ENCODE peak calls at places on chromosomes 7 and 10, in six cellular contexts. One of them, this sample, is unnamed.
A peak's percentile ranks its signal among the peaks of the same experiment; 100 is the strongest.

GRCh38 chr7:37732253-37732652 is 48.7 kb downstream of the GPR141 start:
- DNase-seq in astrocyte: no peak
- DNase-seq in PC-9: no peak
- DNase-seq in AG09309: no peak
- DNase-seq in CD8-positive, alpha-beta T cell: no peak
- DNase-seq in psoas muscle: peak; percentile 56
- DNase-seq in this sample: peak; percentile 26

GRCh38 chr10:75407716-75408511 is 6.3 kb upstream of the ZNF503 start:
- DNase-seq in PC-9: peak; percentile 24
- DNase-seq in psoas muscle: peak; percentile 58
- DNase-seq in CD8-positive, alpha-beta T cell: no peak
- DNase-seq in astrocyte: no peak
- DNase-seq in AG09309: no peak
- DNase-seq in this sample: peak; percentile 16

GRCh38 chr10:121566755-121567154 is 31.5 kb downstream of the FGFR2 start:
- DNase-seq in AG09309: no peak
- DNase-seq in psoas muscle: no peak
- DNase-seq in CD8-positive, alpha-beta T cell: no peak
- DNase-seq in PC-9: no peak
- DNase-seq in astrocyte: no peak
- DNase-seq in this sample: no peak

GRCh38 chr7:75762350-75762917 is 9.6 kb downstream of the CCL26 start:
- DNase-seq in AG09309: peak; percentile 66
- DNase-seq in CD8-positive, alpha-beta T cell: no peak
- DNase-seq in PC-9: peak; percentile 55
- DNase-seq in astrocyte: peak; percentile 48
- DNase-seq in psoas muscle: no peak
- DNase-seq in this sample: no peak

GRCh38 chr7:88432321-88432720 is 125.6 kb upstream of the STEAP4 start:
- DNase-seq in astrocyte: no peak
- DNase-seq in AG09309: no peak
- DNase-seq in CD8-positive, alpha-beta T cell: no peak
- DNase-seq in psoas muscle: no peak
- DNase-seq in PC-9: no peak
- DNase-seq in this sample: no peak

GRCh38 chr10:50640238-50640637 is 16.5 kb upstream of the SGMS1 start:
- DNase-seq in psoas muscle: no peak
- DNase-seq in PC-9: no peak
- DNase-seq in CD8-positive, alpha-beta T cell: no peak
- DNase-seq in astrocyte: no peak
- DNase-seq in AG09309: no peak
- DNase-seq in this sample: no peak

GRCh38 chr10:58373446-58373834 is 11.8 kb upstream of the TFAM start:
- DNase-seq in astrocyte: peak; percentile 10
- DNase-seq in AG09309: no peak
- DNase-seq in psoas muscle: no peak
- DNase-seq in CD8-positive, alpha-beta T cell: no peak
- DNase-seq in PC-9: no peak
- DNase-seq in this sample: no peak

GRCh38 chr10:63929826-63930467 is 408.7 kb downstream of the REEP3 start:
- DNase-seq in PC-9: no peak
- DNase-seq in AG09309: no peak
- DNase-seq in astrocyte: no peak
- DNase-seq in psoas muscle: no peak
- DNase-seq in CD8-positive, alpha-beta T cell: no peak
- DNase-seq in this sample: no peak

GRCh38 chr7:134212576-134213546 is 85.7 kb downstream of the LRGUK start:
- DNase-seq in psoas muscle: no peak
- DNase-seq in AG09309: peak; percentile 1
- DNase-seq in astrocyte: no peak
- DNase-seq in PC-9: no peak
- DNase-seq in CD8-positive, alpha-beta T cell: no peak
- DNase-seq in this sample: no peak

GRCh38 chr10:86364551-86365345 is 1.8 kb downstream of the GRID1 start:
- DNase-seq in CD8-positive, alpha-beta T cell: no peak
- DNase-seq in astrocyte: no peak
- DNase-seq in AG09309: no peak
- DNase-seq in PC-9: no peak
- DNase-seq in psoas muscle: peak; percentile 48
- DNase-seq in this sample: no peak

GRCh38 chr7:100568936-100569844 is 4.5 kb downstream of the SAP25 start:
- DNase-seq in astrocyte: no peak
- DNase-seq in PC-9: no peak
- DNase-seq in CD8-positive, alpha-beta T cell: peak; percentile 73
- DNase-seq in psoas muscle: peak; percentile 67
- DNase-seq in AG09309: no peak
- DNase-seq in this sample: peak; percentile 68

GRCh38 chr10:114925675-114926204 is 12.3 kb upstream of the TRUB1 start:
- DNase-seq in astrocyte: peak; percentile 83
- DNase-seq in psoas muscle: no peak
- DNase-seq in AG09309: no peak
- DNase-seq in CD8-positive, alpha-beta T cell: no peak
- DNase-seq in PC-9: peak; percentile 36
- DNase-seq in this sample: peak; percentile 26

GRCh38 chr10:74640134-74640533 is 186.3 kb upstream of the KAT6B start:
- DNase-seq in CD8-positive, alpha-beta T cell: no peak
- DNase-seq in psoas muscle: no peak
- DNase-seq in astrocyte: peak; percentile 10
- DNase-seq in PC-9: no peak
- DNase-seq in AG09309: no peak
- DNase-seq in this sample: no peak

GRCh38 chr10:44260286-44260928 is 124.5 kb downstream of the CXCL12 start:
- DNase-seq in AG09309: no peak
- DNase-seq in astrocyte: no peak
- DNase-seq in psoas muscle: no peak
- DNase-seq in PC-9: peak; percentile 17
- DNase-seq in CD8-positive, alpha-beta T cell: no peak
- DNase-seq in this sample: peak; percentile 67

GRCh38 chr7:90298145-90299038 is 22.7 kb downstream of the FAM237B start:
- DNase-seq in AG09309: peak; percentile 44
- DNase-seq in CD8-positive, alpha-beta T cell: no peak
- DNase-seq in astrocyte: peak; percentile 63
- DNase-seq in psoas muscle: no peak
- DNase-seq in PC-9: no peak
- DNase-seq in this sample: no peak

GRCh38 chr7:48089415-48089975 is 430 bp downstream of the UPP1 start:
- DNase-seq in AG09309: no peak
- DNase-seq in PC-9: peak; percentile 68
- DNase-seq in CD8-positive, alpha-beta T cell: peak; percentile 80
- DNase-seq in astrocyte: no peak
- DNase-seq in psoas muscle: peak; percentile 72
- DNase-seq in this sample: no peak

GRCh38 chr7:30526163-30526562 is 21.5 kb upstream of the GGCT start:
- DNase-seq in astrocyte: no peak
- DNase-seq in psoas muscle: no peak
- DNase-seq in CD8-positive, alpha-beta T cell: no peak
- DNase-seq in PC-9: peak; percentile 25
- DNase-seq in AG09309: no peak
- DNase-seq in this sample: no peak

GRCh38 chr10:67224553-67224952 is 298.7 kb downstream of the LRRTM3 start:
- DNase-seq in astrocyte: no peak
- DNase-seq in CD8-positive, alpha-beta T cell: no peak
- DNase-seq in AG09309: no peak
- DNase-seq in psoas muscle: no peak
- DNase-seq in PC-9: no peak
- DNase-seq in this sample: no peak

GRCh38 chr10:28838908-28839307 is 161.6 kb downstream of the BAMBI start:
- DNase-seq in AG09309: no peak
- DNase-seq in astrocyte: peak; percentile 36
- DNase-seq in PC-9: no peak
- DNase-seq in CD8-positive, alpha-beta T cell: no peak
- DNase-seq in psoas muscle: no peak
- DNase-seq in this sample: no peak

GRCh38 chr10:30786131-30786530 is 156.6 kb upstream of the LYZL2 start:
- DNase-seq in CD8-positive, alpha-beta T cell: no peak
- DNase-seq in PC-9: no peak
- DNase-seq in astrocyte: no peak
- DNase-seq in psoas muscle: no peak
- DNase-seq in AG09309: no peak
- DNase-seq in this sample: no peak

GRCh38 chr7:129970816-129971215 is 18.1 kb upstream of the UBE2H start:
- DNase-seq in AG09309: no peak
- DNase-seq in astrocyte: no peak
- DNase-seq in psoas muscle: no peak
- DNase-seq in PC-9: peak; percentile 57
- DNase-seq in CD8-positive, alpha-beta T cell: no peak
- DNase-seq in this sample: no peak

GRCh38 chr7:85031475-85031874 is 155.4 kb downstream of the SEMA3D start:
- DNase-seq in PC-9: no peak
- DNase-seq in AG09309: no peak
- DNase-seq in astrocyte: no peak
- DNase-seq in CD8-positive, alpha-beta T cell: no peak
- DNase-seq in psoas muscle: no peak
- DNase-seq in this sample: no peak

GRCh38 chr7:45359781-45360180 is 202.2 kb downstream of the RAMP3 start:
- DNase-seq in astrocyte: no peak
- DNase-seq in AG09309: no peak
- DNase-seq in PC-9: no peak
- DNase-seq in psoas muscle: no peak
- DNase-seq in CD8-positive, alpha-beta T cell: no peak
- DNase-seq in this sample: no peak

GRCh38 chr7:128829391-128830166 is 627 bp upstream of the FLNC start:
- DNase-seq in PC-9: no peak
- DNase-seq in AG09309: no peak
- DNase-seq in psoas muscle: peak; percentile 86
- DNase-seq in CD8-positive, alpha-beta T cell: no peak
- DNase-seq in astrocyte: peak; percentile 73
- DNase-seq in this sample: no peak

GRCh38 chr7:68424643-68425297 is 1173.5 kb upstream of the AUTS2 start:
- DNase-seq in CD8-positive, alpha-beta T cell: no peak
- DNase-seq in PC-9: no peak
- DNase-seq in astrocyte: no peak
- DNase-seq in psoas muscle: no peak
- DNase-seq in AG09309: no peak
- DNase-seq in this sample: no peak

GRCh38 chr7:68429376-68430117 is 1168.7 kb upstream of the AUTS2 start:
- DNase-seq in astrocyte: no peak
- DNase-seq in PC-9: no peak
- DNase-seq in AG09309: no peak
- DNase-seq in psoas muscle: no peak
- DNase-seq in CD8-positive, alpha-beta T cell: no peak
- DNase-seq in this sample: no peak

GRCh38 chr7:68421712-68422111 is 1176.6 kb upstream of the AUTS2 start:
- DNase-seq in psoas muscle: no peak
- DNase-seq in AG09309: no peak
- DNase-seq in CD8-positive, alpha-beta T cell: no peak
- DNase-seq in PC-9: no peak
- DNase-seq in astrocyte: no peak
- DNase-seq in this sample: no peak

GRCh38 chr7:68420342-68420750 is 1177.9 kb upstream of the AUTS2 start:
- DNase-seq in astrocyte: no peak
- DNase-seq in PC-9: no peak
- DNase-seq in AG09309: no peak
- DNase-seq in CD8-positive, alpha-beta T cell: no peak
- DNase-seq in psoas muscle: no peak
- DNase-seq in this sample: no peak

GRCh38 chr7:68425377-68425776 is 1172.9 kb upstream of the AUTS2 start:
- DNase-seq in psoas muscle: no peak
- DNase-seq in PC-9: no peak
- DNase-seq in CD8-positive, alpha-beta T cell: no peak
- DNase-seq in astrocyte: no peak
- DNase-seq in AG09309: no peak
- DNase-seq in this sample: no peak
- TF ChIP-seq CTCF in psoas muscle: peak; percentile 4
- TF ChIP-seq CTCF in PC-9: peak; percentile 41
- TF ChIP-seq CTCF in CD8-positive, alpha-beta T cell: no peak
- TF ChIP-seq CTCF in astrocyte: no peak
- TF ChIP-seq CTCF in AG09309: peak; percentile 27
- TF ChIP-seq CTCF in this sample: no peak

GRCh38 chr10:110744767-110745166 is 100.6 kb downstream of the RBM20 start:
- DNase-seq in psoas muscle: no peak
- DNase-seq in AG09309: no peak
- DNase-seq in CD8-positive, alpha-beta T cell: no peak
- DNase-seq in PC-9: no peak
- DNase-seq in astrocyte: no peak
- DNase-seq in this sample: no peak

GRCh38 chr10:110747609-110748464 is 103.7 kb downstream of the RBM20 start:
- DNase-seq in AG09309: no peak
- DNase-seq in astrocyte: peak; percentile 57
- DNase-seq in CD8-positive, alpha-beta T cell: no peak
- DNase-seq in PC-9: no peak
- DNase-seq in psoas muscle: no peak
- DNase-seq in this sample: no peak

GRCh38 chr10:110746254-110746826 is 102.2 kb downstream of the RBM20 start:
- DNase-seq in CD8-positive, alpha-beta T cell: peak; percentile 68
- DNase-seq in PC-9: peak; percentile 68
- DNase-seq in astrocyte: peak; percentile 30
- DNase-seq in psoas muscle: peak; percentile 57
- DNase-seq in AG09309: peak; percentile 49
- DNase-seq in this sample: peak; percentile 31

GRCh38 chr10:110748970-110749369 is 104.8 kb downstream of the RBM20 start:
- DNase-seq in AG09309: no peak
- DNase-seq in CD8-positive, alpha-beta T cell: no peak
- DNase-seq in psoas muscle: no peak
- DNase-seq in astrocyte: no peak
- DNase-seq in PC-9: no peak
- DNase-seq in this sample: no peak

GRCh38 chr10:110746969-110747608 is 103.0 kb downstream of the RBM20 start:
- DNase-seq in astrocyte: no peak
- DNase-seq in PC-9: no peak
- DNase-seq in psoas muscle: no peak
- DNase-seq in AG09309: no peak
- DNase-seq in CD8-positive, alpha-beta T cell: no peak
- DNase-seq in this sample: peak; percentile 35
- H3K4me3 ChIP-seq in astrocyte: no peak overlapping the region
- H3K4me3 ChIP-seq in PC-9: no peak overlapping the region
- H3K4me3 ChIP-seq in psoas muscle: no peak overlapping the region
- H3K4me3 ChIP-seq in AG09309: no peak overlapping the region
- H3K4me3 ChIP-seq in CD8-positive, alpha-beta T cell: no peak overlapping the region
- H3K4me3 ChIP-seq in this sample: no peak overlapping the region

DNA sequence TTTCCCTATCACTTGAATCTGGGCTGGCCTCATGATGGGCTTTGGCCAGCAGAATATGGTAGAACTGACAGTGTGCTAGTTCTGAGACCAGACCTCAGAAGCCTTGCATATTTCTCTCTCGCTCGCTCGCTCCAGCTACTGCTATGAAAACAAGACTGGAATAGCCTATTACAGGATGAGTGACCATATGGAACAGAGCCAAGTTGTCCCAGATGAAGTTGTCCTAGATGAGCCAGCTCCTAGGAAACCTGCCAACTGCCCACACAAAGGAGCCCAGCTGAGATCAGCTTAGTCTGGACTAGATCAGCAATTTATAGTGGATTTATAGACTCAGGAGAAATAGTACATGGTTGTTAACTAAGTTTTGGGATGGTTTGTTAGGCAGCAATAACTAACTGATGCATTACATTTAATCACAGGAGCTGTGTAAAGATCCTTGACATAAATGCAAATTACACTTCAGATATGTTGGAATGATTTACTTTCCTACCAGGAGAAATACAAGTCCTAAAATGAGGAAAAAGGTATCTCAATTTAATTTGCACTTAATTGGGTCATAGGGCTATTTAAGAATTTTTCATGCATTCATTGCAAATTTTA is 6.8 kb upstream of the HECW1 start:
- DNase-seq in PC-9: no peak
- DNase-seq in AG09309: no peak
- DNase-seq in psoas muscle: no peak
- DNase-seq in astrocyte: peak; percentile 49
- DNase-seq in CD8-positive, alpha-beta T cell: no peak
- DNase-seq in this sample: no peak
- TF ChIP-seq CTCF in PC-9: no peak
- TF ChIP-seq CTCF in AG09309: no peak
- TF ChIP-seq CTCF in psoas muscle: no peak
- TF ChIP-seq CTCF in astrocyte: no peak
- TF ChIP-seq CTCF in CD8-positive, alpha-beta T cell: no peak
- TF ChIP-seq CTCF in this sample: no peak

GRCh38 chr7:32937344-32938174 is 19.7 kb upstream of the FKBP9 start:
- DNase-seq in AG09309: no peak
- DNase-seq in psoas muscle: peak; percentile 65
- DNase-seq in astrocyte: peak; percentile 5
- DNase-seq in PC-9: peak; percentile 15
- DNase-seq in CD8-positive, alpha-beta T cell: no peak
- DNase-seq in this sample: no peak
- H3K4me3 ChIP-seq in AG09309: no peak overlapping the region
- H3K4me3 ChIP-seq in psoas muscle: no peak overlapping the region
- H3K4me3 ChIP-seq in astrocyte: no peak overlapping the region
- H3K4me3 ChIP-seq in PC-9: no peak overlapping the region
- H3K4me3 ChIP-seq in CD8-positive, alpha-beta T cell: no peak overlapping the region
- H3K4me3 ChIP-seq in this sample: no peak overlapping the region